ENCODE peak calls at places on chromosomes 2 and 18, in seven cellular contexts. L is anterior cingulate cortex; Z is stromal cell of bone marrow; Y is gastrocnemius medialis; X is EH; B is thoracic aorta; S is stimulated activated CD8-positive, alpha-beta memory T cell treated with anti-CD3 and anti-CD28 coated beads, Interleukin-7, amount 100 ng/mL, for 48 hours. W is an unnamed sample.

GRCh38 chr2:219446101-219446504 is 11.5 kb downstream of the SPEG start:
- DNase-seq in B (peak), S (no peak), Z (no peak), L (peak), Y (no peak), X (peak), W (peak)

GRCh38 chr2:70645733-70646420 is 92.3 kb upstream of the TGFA start:
- DNase-seq in Z (no peak), B (no peak), S (no peak), X (peak), L (no peak), Y (no peak), W (peak)

GRCh38 chr18:21741511-21742322 is 1.1 kb downstream of the MIB1 start:
- DNase-seq in B (no peak), X (peak), L (no peak), Z (no peak), S (no peak), Y (no peak), W (peak)

GRCh38 chr2:199946836-199947235 is 8.5 kb downstream of the TYW5 start:
- DNase-seq in Z (peak), Y (no peak), L (no peak), S (no peak), B (no peak), X (peak), W (no peak)

GRCh38 chr2:238808761-238809160 is 39.1 kb upstream of the TWIST2 start:
- DNase-seq in Z (no peak), Y (no peak), B (no peak), X (peak), L (no peak), S (no peak), W (no peak)

GRCh38 chr2:48146552-48146951 is 240.3 kb upstream of the FBXO11 start:
- DNase-seq in Z (no peak), L (no peak), B (no peak), Y (no peak), S (no peak), X (no peak), W (no peak)

GRCh38 chr2:9842487-9843228 is 616 bp upstream of the TAF1B start:
- DNase-seq in Y (no peak), X (no peak), L (no peak), S (no peak), B (no peak), Z (no peak), W (no peak)

GRCh38 chr18:35127201-35127600 is 86.0 kb downstream of the MAPRE2 start:
- DNase-seq in S (no peak), B (no peak), X (peak), Z (no peak), Y (no peak), L (no peak), W (peak)